ENCODE peak calls at places on chromosomes 2 and 18, in five cellular contexts. Z, N, V, Q and S are unnamed samples.

GRCh38 chr2:58131191-58132011 is 84.8 kb downstream of the VRK2 start:
- DNase-seq in V (no peak), Z (no peak), Q (peak), N (no peak), S (no peak)

GRCh38 chr2:237459741-237460174 is 27.3 kb upstream of the MLPH start:
- DNase-seq in V (no peak), N (no peak), Z (no peak), Q (no peak), S (no peak)

GRCh38 chr2:230408244-230408842 is 7.7 kb upstream of the SP100 start:
- DNase-seq in V (no peak), Q (no peak), N (no peak), Z (no peak), S (no peak)

GRCh38 chr2:130963849-130964793 is 127.4 kb downstream of the ARHGEF4 start:
- DNase-seq in Q (no peak), N (peak), Z (peak), V (no peak), S (peak)

GRCh38 chr2:31945572-31945935 is 65.3 kb downstream of the MEMO1 start:
- DNase-seq in Q (no peak), Z (peak), N (no peak), V (no peak), S (no peak)

GRCh38 chr18:24380163-24380747 is 17.4 kb downstream of the OSBPL1A start:
- DNase-seq in Z (no peak), N (no peak), Q (no peak), V (no peak), S (no peak)

GRCh38 chr2:156021326-156022040 is 311.0 kb downstream of the NR4A2 start:
- DNase-seq in V (no peak), Z (no peak), Q (no peak), N (no peak), S (no peak)

GRCh38 chr2:168343586-168343985 is 96.2 kb upstream of the STK39 start:
- DNase-seq in V (no peak), Z (no peak), Q (no peak), N (no peak), S (no peak)

GRCh38 chr2:7825591-7826312 is 856.1 kb upstream of the ID2 start:
- DNase-seq in V (peak), Q (peak), N (no peak), Z (no peak), S (no peak)

GRCh38 chr2:160566717-160567116 is 73.1 kb upstream of the RBMS1 start:
- DNase-seq in Z (no peak), N (no peak), V (no peak), Q (no peak), S (no peak)

GRCh38 chr2:191158179-191158578 is 7.4 kb upstream of the STAT4 start:
- DNase-seq in V (no peak), N (no peak), Q (no peak), Z (no peak), S (no peak)

GRCh38 chr18:56661414-56662101 is 10.4 kb downstream of the WDR7 start:
- DNase-seq in Q (no peak), V (no peak), Z (no peak), N (no peak), S (no peak)

GRCh38 chr2:84727315-84727714 is 153.6 kb downstream of the TRABD2A start:
- DNase-seq in Q (no peak), Z (no peak), V (no peak), N (no peak), S (no peak)

GRCh38 chr2:36356199-36356989 is 816 bp downstream of the CRIM1 start:
- DNase-seq in Z (no peak), Q (no peak), N (peak), V (no peak), S (peak)

GRCh38 chr2:184814428-184814827 is 216.1 kb downstream of the ZNF804A start:
- DNase-seq in V (no peak), Z (no peak), N (no peak), Q (no peak), S (no peak)

GRCh38 chr18:58402247-58402646 is 226.6 kb downstream of the ALPK2 start:
- DNase-seq in N (no peak), Z (no peak), Q (peak), V (no peak), S (no peak)

GRCh38 chr18:36265035-36265434 is 32.5 kb upstream of the FHOD3 start:
- DNase-seq in V (no peak), Z (peak), N (no peak), Q (no peak), S (no peak)

GRCh38 chr2:218146056-218146455 is 20.2 kb downstream of the CXCR2 start:
- DNase-seq in N (no peak), V (no peak), Z (no peak), Q (no peak), S (no peak)

GRCh38 chr2:9802576-9802993 is 40.7 kb upstream of the TAF1B start:
- DNase-seq in V (no peak), N (no peak), Q (no peak), Z (no peak), S (no peak)
- TF ChIP-seq ATF3 in V (no peak), N (no peak), Q (no peak), Z (no peak), S (no peak)

GRCh38 chr2:40401896-40402295 is 50.0 kb downstream of the SLC8A1 start:
- DNase-seq in V (no peak), N (no peak), Z (no peak), Q (no peak), S (no peak)

GRCh38 chr2:40403233-40403841 is 48.6 kb downstream of the SLC8A1 start:
- DNase-seq in Q (no peak), V (no peak), N (no peak), Z (no peak), S (no peak)

GRCh38 chr2:40404500-40404899 is 47.4 kb downstream of the SLC8A1 start:
- DNase-seq in N (no peak), V (no peak), Z (no peak), Q (no peak), S (no peak)

GRCh38 chr2:40397720-40398119 is 54.2 kb downstream of the SLC8A1 start:
- DNase-seq in N (no peak), Z (no peak), V (no peak), Q (no peak), S (no peak)

DNA sequence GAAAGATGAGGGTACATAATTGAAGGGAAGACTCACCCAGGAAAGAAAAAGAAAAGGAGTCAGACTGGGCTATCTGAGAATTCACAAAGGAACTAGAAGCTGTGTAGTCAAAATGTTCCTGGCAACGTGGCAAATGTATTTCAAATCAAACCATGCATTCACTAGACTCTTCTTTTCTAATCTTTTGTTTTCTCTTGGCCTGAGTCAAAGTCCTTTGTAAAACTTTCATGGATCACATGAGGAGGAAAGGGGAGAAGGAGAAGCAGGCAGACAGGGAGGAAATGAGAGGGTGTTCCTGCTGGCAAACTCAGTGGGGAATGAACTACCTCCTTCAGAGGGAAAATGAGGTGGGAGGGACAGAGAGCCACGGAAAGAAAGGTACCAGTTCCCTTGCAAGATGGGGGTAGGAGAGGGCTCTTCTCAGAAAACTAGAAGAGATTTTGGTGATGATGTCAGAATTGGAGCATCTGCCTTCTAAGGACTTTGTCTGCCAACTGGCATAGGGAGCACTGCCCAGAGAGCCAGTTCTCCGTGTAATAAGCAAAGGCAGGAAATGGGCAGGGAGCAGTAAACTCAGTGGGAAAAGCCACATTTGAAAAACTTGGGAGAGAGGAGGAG is 51.4 kb downstream of the SLC8A1 start:
- DNase-seq in N (no peak), V (no peak), Q (no peak), Z (no peak), S (no peak)
- TF ChIP-seq MAX in N (no peak), V (no peak), Q (no peak), Z (no peak), S (no peak)

GRCh38 chr18:79516441-79516931 is 120.8 kb downstream of the NFATC1 start:
- DNase-seq in Q (no peak), V (no peak), N (no peak), Z (no peak), S (no peak)
- TF ChIP-seq CREB1 in Q (no peak), V (no peak), N (no peak), Z (no peak), S (no peak)

DNA sequence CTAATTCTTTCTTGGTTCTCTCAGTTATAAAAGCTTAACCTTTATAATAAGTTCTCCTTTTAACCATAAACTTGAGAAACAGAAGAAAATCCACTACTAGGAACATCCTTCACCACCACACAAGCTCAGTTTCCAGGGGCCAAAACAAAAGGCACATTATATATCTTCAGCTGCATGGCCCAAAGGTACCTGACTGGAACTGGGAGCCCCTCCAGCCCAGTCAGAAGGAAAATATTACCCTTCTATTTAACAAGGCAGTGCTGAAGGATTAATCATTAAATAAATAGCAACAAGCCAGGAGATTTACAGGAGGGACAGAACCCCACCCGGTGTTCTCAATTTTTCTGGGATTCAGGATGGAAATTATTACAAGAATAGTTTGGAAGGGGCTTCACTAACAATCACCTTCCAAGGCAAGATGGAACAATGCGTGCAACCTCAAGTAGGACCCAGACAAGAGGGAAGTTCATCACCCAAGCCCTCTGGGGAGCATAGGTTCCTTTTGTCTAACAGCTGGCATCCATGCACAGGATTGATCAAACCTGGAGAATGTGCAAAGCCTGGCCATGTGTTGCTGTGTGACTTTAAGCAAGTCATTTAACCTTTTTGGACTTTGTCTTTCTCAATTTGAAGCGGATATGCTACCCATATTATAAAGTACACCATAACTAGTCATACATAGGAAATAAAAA is 159.6 kb upstream of the SETBP1 start:
- DNase-seq in V (no peak), Q (no peak), N (no peak), Z (no peak), S (no peak)
- TF ChIP-seq ATF3 in V (no peak), Q (no peak), N (no peak), Z (no peak), S (no peak)